ENCODE peak calls at places on chromosome 10, in five cellular contexts. F is A549, V is H1, J is K562, Y is GM12878. E is an unnamed sample.

GRCh38 chr10:44334621-44335184 is 50.2 kb downstream of the CXCL12 start:
- DNase-seq in F (no peak), V (no peak), J (no peak), Y (no peak), E (no peak)

GRCh38 chr10:110415809-110416208 is 81.9 kb upstream of the DUSP5 start:
- DNase-seq in F (no peak), V (no peak), J (peak), Y (no peak), E (no peak)

GRCh38 chr10:109914966-109915365 is 8.3 kb downstream of the XPNPEP1 start:
- DNase-seq in F (peak), V (no peak), J (peak), Y (peak), E (peak)

GRCh38 chr10:88979153-88979562 is 11.4 kb upstream of the FAS start:
- DNase-seq in F (no peak), V (no peak), J (peak), Y (no peak), E (no peak)

GRCh38 chr10:127853868-127854768 is 38.6 kb downstream of the CLRN3 start:
- DNase-seq in F (peak), V (peak), J (peak), Y (no peak), E (peak)

GRCh38 chr10:74736029-74736428 is 90.4 kb upstream of the KAT6B start:
- DNase-seq in F (no peak), V (no peak), J (no peak), Y (no peak), E (no peak)

GRCh38 chr10:7523656-7524055 is 112.8 kb upstream of the SFMBT2 start:
- DNase-seq in F (peak), V (no peak), J (no peak), Y (no peak), E (no peak)

GRCh38 chr10:81882011-81882410 is 7.0 kb downstream of the NRG3 start:
- DNase-seq in F (no peak), V (no peak), J (no peak), Y (no peak), E (no peak)

GRCh38 chr10:72310241-72310633 is 36.5 kb downstream of the DDIT4 start:
- DNase-seq in F (no peak), V (no peak), J (no peak), Y (no peak), E (no peak)

GRCh38 chr10:21060626-21061025 is 163.5 kb upstream of the NEBL start:
- DNase-seq in F (no peak), V (no peak), J (no peak), Y (no peak), E (no peak)

GRCh38 chr10:127278001-127278400 is 81.6 kb upstream of the INSYN2A start:
- DNase-seq in F (peak), V (no peak), J (no peak), Y (no peak), E (peak)

GRCh38 chr10:76984559-76985443 is 652.8 kb downstream of the KCNMA1 start:
- DNase-seq in F (peak), V (peak), J (peak), Y (no peak), E (peak)

GRCh38 chr10:22604314-22605091 is 109.9 kb downstream of the PIP4K2A start:
- DNase-seq in F (no peak), V (no peak), J (no peak), Y (no peak), E (no peak)

GRCh38 chr10:113915540-113915939 is 61.1 kb downstream of the NHLRC2 start:
- DNase-seq in F (no peak), V (no peak), J (no peak), Y (no peak), E (no peak)

GRCh38 chr10:76195990-76196389 is 764.6 kb downstream of the LRMDA start:
- DNase-seq in F (no peak), V (no peak), J (no peak), Y (no peak), E (no peak)

GRCh38 chr10:43906470-43906869 is 257.8 kb upstream of the ZNF32 start:
- DNase-seq in F (no peak), V (no peak), J (no peak), Y (no peak), E (no peak)

GRCh38 chr10:73997479-73997805 is 474 bp upstream of the VCL start:
- DNase-seq in F (no peak), V (no peak), J (peak), Y (no peak), E (no peak)

GRCh38 chr10:71359364-71360046 is 37.2 kb upstream of the CDH23 start:
- DNase-seq in F (no peak), V (no peak), J (peak), Y (no peak), E (no peak)

GRCh38 chr10:133109736-133110532 is 22.2 kb downstream of the ADGRA1 start:
- DNase-seq in F (peak), V (no peak), J (no peak), Y (no peak), E (no peak)

GRCh38 chr10:30765022-30765610 is 135.6 kb upstream of the LYZL2 start:
- DNase-seq in F (no peak), V (no peak), J (no peak), Y (no peak), E (no peak)

GRCh38 chr10:97991875-97992274 is 38.5 kb downstream of the CRTAC1 start:
- DNase-seq in F (peak), V (no peak), J (peak), Y (no peak), E (peak)

GRCh38 chr10:60742512-60742911 is 35.8 kb upstream of the CDK1 start:
- DNase-seq in F (no peak), V (no peak), J (no peak), Y (no peak), E (no peak)

GRCh38 chr10:117980216-117980615 is 66.5 kb downstream of the RAB11FIP2 start:
- DNase-seq in F (peak), V (no peak), J (no peak), Y (no peak), E (no peak)

GRCh38 chr10:133474027-133474426 is 20.3 kb downstream of the SCART1 start:
- DNase-seq in F (no peak), V (no peak), J (no peak), Y (no peak), E (no peak)

GRCh38 chr10:17226891-17227303 is 1.1 kb upstream of the VIM start:
- DNase-seq in F (no peak), V (no peak), J (no peak), Y (no peak), E (no peak)

GRCh38 chr10:49174261-49174925 is 13.8 kb downstream of the TMEM273 start:
- DNase-seq in F (no peak), V (no peak), J (peak), Y (no peak), E (no peak)

GRCh38 chr10:103854265-103854686 is 1.1 kb downstream of the SH3PXD2A start:
- DNase-seq in F (peak), V (no peak), J (no peak), Y (no peak), E (peak)

GRCh38 chr10:120221873-120222485 is 235.0 kb upstream of the PLPP4 start:
- DNase-seq in F (peak), V (peak), J (peak), Y (no peak), E (peak)

GRCh38 chr10:10482613-10483012 is 535.1 kb upstream of the CELF2 start:
- DNase-seq in F (no peak), V (no peak), J (no peak), Y (no peak), E (no peak)

DNA sequence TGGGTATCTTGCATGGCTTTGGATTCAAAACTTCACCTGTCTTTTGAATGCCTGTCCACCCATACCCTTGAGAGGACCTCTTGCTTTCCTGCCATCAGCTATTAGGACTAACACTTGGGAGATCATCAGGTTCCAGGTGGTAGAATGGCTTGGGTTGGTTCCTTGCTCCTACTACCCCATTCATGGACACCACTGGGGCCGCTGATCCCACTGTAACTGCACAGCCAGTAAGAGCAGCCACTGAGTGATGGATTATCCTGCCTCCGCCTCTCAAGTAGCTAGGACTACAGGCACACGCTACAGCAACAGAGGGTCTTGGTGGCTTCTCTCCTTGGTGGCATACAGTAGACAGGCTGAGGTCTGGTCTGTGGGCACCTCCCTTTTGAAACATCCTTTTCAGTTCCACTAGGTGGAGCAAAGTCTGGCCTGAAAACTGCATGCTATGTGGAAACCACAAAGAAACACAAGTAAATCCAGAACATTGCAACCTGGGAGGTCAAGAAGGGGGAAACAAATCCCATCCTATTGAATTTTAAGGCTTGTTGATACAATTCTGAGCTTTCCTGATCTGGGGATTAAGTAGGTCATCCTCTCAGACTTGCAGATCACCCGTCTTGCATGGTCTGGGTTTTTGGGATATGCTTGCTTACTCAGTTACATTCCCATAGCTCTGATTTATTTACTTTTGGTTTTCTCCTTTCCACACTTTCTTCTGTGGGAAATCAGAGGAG is 9.4 kb downstream of the WBP1L start:
- DNase-seq in F (peak), V (no peak), J (peak), Y (peak), E (peak)
- TF ChIP-seq MAX in F (no peak), V (no peak), J (no peak), Y (no peak), E (no peak)

DNA sequence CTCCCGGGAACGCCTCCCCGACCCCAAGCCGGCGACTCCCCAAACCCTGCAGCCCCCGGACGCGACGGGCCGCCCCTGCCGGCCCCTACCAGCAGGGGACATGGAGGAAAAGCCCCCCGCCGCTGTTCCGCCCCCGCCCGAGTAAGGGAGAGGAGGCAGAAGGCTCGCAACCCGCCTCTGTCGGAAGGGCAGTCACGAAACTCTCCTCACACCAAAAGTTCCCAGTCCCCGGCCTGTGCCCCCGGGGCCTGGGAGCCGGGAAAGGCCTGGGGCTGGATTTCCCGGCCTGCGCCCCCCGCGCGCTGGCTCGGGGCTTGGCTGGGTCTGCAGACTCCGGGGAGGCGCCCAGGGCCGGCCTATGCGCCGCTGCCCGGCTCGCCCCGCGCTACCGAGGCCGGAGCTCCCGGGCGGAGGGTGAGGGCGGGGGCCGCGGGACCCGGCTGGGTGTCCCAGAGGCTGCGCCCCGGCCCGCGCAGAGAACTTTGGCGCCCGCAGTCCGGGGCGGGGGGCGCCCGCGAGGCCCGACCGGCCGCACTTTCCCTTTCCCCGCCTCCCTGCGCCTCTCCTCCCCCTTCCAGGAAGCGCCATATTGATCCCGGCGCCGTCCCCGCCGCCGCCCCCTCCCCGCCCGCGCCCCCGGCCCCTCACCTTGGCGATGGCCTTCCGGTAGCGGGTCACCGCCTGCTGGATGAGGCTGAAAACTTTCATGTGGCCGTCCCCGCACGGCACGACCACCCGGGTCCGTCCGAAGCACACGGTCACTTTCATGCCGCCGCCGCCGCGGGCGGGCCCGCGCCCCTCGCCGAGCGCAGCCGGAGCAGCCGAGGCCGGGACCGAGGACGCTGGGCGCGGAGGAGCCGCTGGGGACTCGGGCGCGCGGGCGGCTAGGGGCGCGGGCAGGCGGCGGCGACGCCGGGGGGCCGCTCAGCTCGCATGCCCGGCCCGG is 595 bp downstream of the PARD3 start:
- DNase-seq in F (peak), V (no peak), J (peak), Y (no peak), E (peak)
- TF ChIP-seq POLR2A in F (no peak), V (peak), J (no peak), Y (no peak), E (peak)

DNA sequence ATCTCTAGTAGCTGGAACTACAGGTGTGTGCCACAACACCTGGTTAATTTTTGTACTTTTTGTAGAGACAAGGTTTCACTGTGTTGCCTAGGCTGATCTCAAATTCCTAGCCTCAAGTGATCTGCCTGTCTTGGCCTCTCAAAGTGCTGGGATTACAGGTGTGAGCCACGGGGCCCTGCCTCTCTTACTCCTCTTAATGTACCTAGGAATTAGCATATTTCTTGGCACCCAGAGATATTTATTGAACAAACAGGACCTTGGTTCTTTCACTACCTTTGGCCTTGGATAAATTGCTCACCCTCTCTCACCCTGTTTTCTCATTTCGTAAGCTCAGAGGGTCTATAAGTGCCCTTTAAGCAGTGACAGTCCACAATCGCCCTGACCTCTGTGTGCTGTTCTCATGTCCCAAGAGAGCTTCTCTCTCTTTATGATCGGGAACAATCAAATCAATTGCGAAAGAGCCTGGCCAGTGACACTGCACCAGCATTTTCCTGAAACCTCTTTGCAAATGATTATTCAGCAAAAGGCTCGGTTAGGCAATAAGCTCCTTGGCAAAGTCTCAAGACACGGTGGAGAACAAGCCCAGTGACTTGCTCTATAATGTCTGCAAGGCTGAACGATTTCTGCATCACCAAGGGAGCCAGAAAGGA is 117.7 kb downstream of the APBB1IP start:
- DNase-seq in F (peak), V (no peak), J (no peak), Y (no peak), E (peak)
- TF ChIP-seq HDAC2 in F (no peak), V (no peak), J (no peak), Y (no peak), E (no peak)

DNA sequence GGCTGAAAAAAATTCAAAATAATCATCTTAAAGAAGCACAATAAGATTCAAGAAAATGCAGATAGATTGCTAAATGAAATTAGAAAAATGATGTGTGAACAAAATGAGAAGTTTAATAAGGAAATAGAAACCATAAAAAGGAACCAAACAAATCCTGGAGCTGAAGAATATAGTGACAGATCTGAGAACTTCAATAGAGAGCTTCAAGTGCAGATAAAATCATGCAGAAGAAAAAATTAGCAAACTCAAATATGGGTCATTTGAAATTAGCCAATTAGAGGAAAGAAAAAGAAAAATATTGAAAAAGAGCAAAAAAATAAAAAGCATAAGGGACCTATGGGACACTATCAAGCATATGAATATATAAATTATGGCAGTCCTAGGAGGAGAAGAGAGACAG is 720.1 kb downstream of the PARD3 start:
- DNase-seq in F (no peak), V (no peak), J (no peak), Y (no peak), E (no peak)
- TF ChIP-seq MAX in F (no peak), V (no peak), J (no peak), Y (no peak), E (no peak)

GRCh38 chr10:101464082-101464481 is 110.1 kb downstream of the BTRC start:
- DNase-seq in F (no peak), V (no peak), J (no peak), Y (no peak), E (no peak)
- TF ChIP-seq POLR2A in F (no peak), V (no peak), J (no peak), Y (no peak), E (no peak)

E was measured in HepG2.